ENCODE peak calls at places on chromosomes 7 and 10, in seven cellular contexts. Z is neuronal stem cell, Y is fibroblast of lung, H is keratinocyte, F is endothelial cell of umbilical vein, O is HCT116, V is IMR-90. N is an unnamed sample.

GRCh38 chr7:106284516-106285050 is at the start of gene NAMPT:
- DNase-seq in Z (no peak), Y (no peak), H (no peak), F (peak), O (no peak), V (no peak), N (peak)

GRCh38 chr7:82012453-82012852 is 242.6 kb upstream of the HGF start:
- DNase-seq in Z (no peak), Y (peak), H (no peak), F (no peak), O (no peak), V (peak), N (no peak)

GRCh38 chr10:43687373-43687772 is 38.7 kb upstream of the ZNF32 start:
- DNase-seq in Z (no peak), Y (no peak), H (no peak), F (no peak), O (no peak), V (no peak), N (no peak)

GRCh38 chr10:21885940-21886339 is 117.6 kb downstream of the DNAJC1 start:
- DNase-seq in Z (no peak), Y (no peak), H (no peak), F (no peak), O (no peak), V (no peak), N (no peak)

GRCh38 chr10:133019191-133019590 is 68.5 kb upstream of the ADGRA1 start:
- DNase-seq in Z (no peak), Y (no peak), H (no peak), F (no peak), O (no peak), V (no peak), N (no peak)

GRCh38 chr7:99141334-99141733 is 2.6 kb downstream of the SMURF1 start:
- DNase-seq in Z (no peak), Y (no peak), H (no peak), F (no peak), O (no peak), V (no peak), N (no peak)

GRCh38 chr10:17101257-17101909 is 28.2 kb downstream of the CUBN start:
- DNase-seq in Z (no peak), Y (no peak), H (no peak), F (peak), O (no peak), V (no peak), N (no peak)

GRCh38 chr10:76119515-76119914 is 688.1 kb downstream of the LRMDA start:
- DNase-seq in Z (no peak), Y (peak), H (peak), F (no peak), O (no peak), V (peak), N (no peak)

GRCh38 chr10:88115968-88116367 is 252.5 kb downstream of the PTEN start:
- DNase-seq in Z (no peak), Y (no peak), H (no peak), F (no peak), O (no peak), V (peak), N (no peak)

GRCh38 chr7:107687656-107688055 is 27.0 kb downstream of the SLC26A4 start:
- DNase-seq in Z (no peak), Y (no peak), H (peak), F (peak), O (peak), V (peak), N (no peak)

GRCh38 chr7:107690084-107690483 is 29.5 kb downstream of the SLC26A4 start:
- DNase-seq in Z (no peak), Y (no peak), H (no peak), F (no peak), O (no peak), V (no peak), N (no peak)

GRCh38 chr7:107691713-107692112 is 31.1 kb downstream of the SLC26A4 start:
- DNase-seq in Z (no peak), Y (peak), H (no peak), F (peak), O (no peak), V (peak), N (no peak)

GRCh38 chr7:107690611-107691010 is 30.0 kb downstream of the SLC26A4 start:
- DNase-seq in Z (no peak), Y (no peak), H (no peak), F (peak), O (no peak), V (peak), N (no peak)

DNA sequence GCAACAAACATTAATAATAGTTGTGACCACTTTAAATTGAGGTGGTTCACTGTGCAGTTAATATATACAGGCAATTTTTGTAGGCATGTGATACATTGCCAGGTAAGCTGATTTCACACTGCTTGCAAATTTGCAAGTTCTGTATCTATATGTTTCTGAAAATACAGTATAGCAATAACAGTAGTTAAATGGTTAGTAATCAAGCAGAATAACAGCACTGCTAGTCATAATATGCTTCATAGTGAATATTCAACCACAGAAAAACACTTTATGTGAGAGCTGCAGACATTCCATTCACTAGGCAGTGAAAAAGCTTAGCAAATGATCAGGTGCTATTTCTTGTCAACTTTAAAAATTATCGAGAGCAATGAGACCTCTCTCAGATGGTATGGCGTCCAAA is 28.9 kb downstream of the SLC26A4 start:
- DNase-seq in Z (no peak), Y (no peak), H (no peak), F (no peak), O (no peak), V (no peak), N (no peak)
- H2AFZ ChIP-seq in Z (no peak), Y (no peak), H (no peak), F (no peak), O (no peak), V (no peak), N (no peak)

GRCh38 chr10:82313401-82313800 is 438.4 kb downstream of the NRG3 start:
- DNase-seq in Z (no peak), Y (no peak), H (no peak), F (no peak), O (no peak), V (no peak), N (no peak)
- H2AFZ ChIP-seq in Z (no peak), Y (no peak), H (no peak), F (no peak), O (no peak), V (no peak), N (no peak)

GRCh38 chr10:112232670-112233069 is 49.1 kb upstream of the GPAM start:
- DNase-seq in Z (no peak), Y (no peak), H (no peak), F (no peak), O (no peak), V (no peak), N (no peak)

GRCh38 chr10:112229096-112229495 is 45.5 kb upstream of the GPAM start:
- DNase-seq in Z (no peak), Y (no peak), H (no peak), F (no peak), O (no peak), V (peak), N (no peak)

GRCh38 chr10:112229901-112230300 is 46.3 kb upstream of the GPAM start:
- DNase-seq in Z (no peak), Y (no peak), H (no peak), F (no peak), O (no peak), V (peak), N (no peak)

GRCh38 chr10:112230325-112230988 is 46.9 kb upstream of the GPAM start:
- DNase-seq in Z (no peak), Y (no peak), H (no peak), F (no peak), O (no peak), V (peak), N (no peak)

GRCh38 chr10:112231602-112232001 is 48.0 kb upstream of the GPAM start:
- DNase-seq in Z (no peak), Y (no peak), H (no peak), F (no peak), O (no peak), V (no peak), N (no peak)
- H2AFZ ChIP-seq in Z (no peak), Y (no peak), H (no peak), F (no peak), O (no peak), V (no peak), N (no peak)

GRCh38 chr10:35881320-35881719 is 239.2 kb upstream of the FZD8 start:
- DNase-seq in Z (no peak), Y (no peak), H (no peak), F (no peak), O (no peak), V (no peak), N (no peak)

GRCh38 chr10:35884657-35885071 is 242.6 kb upstream of the FZD8 start:
- DNase-seq in Z (no peak), Y (no peak), H (no peak), F (no peak), O (no peak), V (no peak), N (no peak)

GRCh38 chr10:35887686-35888085 is 245.6 kb upstream of the FZD8 start:
- DNase-seq in Z (no peak), Y (no peak), H (peak), F (no peak), O (no peak), V (no peak), N (no peak)

GRCh38 chr10:35885076-35885475 is 243.0 kb upstream of the FZD8 start:
- DNase-seq in Z (no peak), Y (no peak), H (no peak), F (no peak), O (no peak), V (no peak), N (no peak)

DNA sequence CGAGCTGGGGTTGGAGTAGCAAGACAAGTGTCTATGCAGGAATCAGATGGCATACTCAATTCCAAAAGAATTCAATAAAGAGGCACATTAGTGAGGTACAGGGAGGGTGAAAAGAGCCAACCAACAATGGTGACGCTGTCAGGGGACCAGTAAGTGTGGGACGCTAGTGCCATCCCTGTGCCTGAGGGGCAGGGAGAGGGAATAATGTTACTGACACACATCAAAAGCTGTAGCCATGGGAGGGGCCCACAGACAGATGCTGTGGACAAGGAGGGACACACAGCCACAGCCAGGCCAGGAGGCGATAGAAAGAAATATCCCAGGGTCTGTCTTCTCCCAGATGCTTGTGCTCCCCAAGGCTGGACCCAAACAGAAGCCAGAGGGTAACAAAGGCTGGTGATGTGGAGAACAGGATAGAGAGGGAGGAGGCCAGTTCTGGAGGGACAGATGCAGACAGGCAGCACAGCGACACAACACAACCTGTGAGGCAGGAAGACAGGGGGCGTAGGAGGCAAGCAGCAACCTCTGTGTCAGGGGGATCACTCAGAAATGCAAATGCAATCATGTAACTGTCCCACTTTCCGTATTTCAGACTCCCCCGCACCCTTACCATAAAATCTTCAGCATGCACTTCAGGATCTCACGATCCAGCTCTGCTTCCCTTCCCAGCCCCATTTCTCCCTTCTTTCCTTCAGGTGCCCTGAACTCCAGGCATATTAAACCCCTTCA is 240.5 kb upstream of the FZD8 start:
- DNase-seq in Z (no peak), Y (no peak), H (no peak), F (no peak), O (no peak), V (no peak), N (peak)
- H2AFZ ChIP-seq in Z (no peak), Y (no peak), H (no peak), F (no peak), O (no peak), V (no peak), N (no peak)

GRCh38 chr7:148962823-148963582 is 65.3 kb downstream of the PDIA4 start:
- DNase-seq in Z (no peak), Y (peak), H (no peak), F (peak), O (peak), V (peak), N (no peak)

GRCh38 chr7:148962515-148962822 is 65.8 kb downstream of the PDIA4 start:
- DNase-seq in Z (no peak), Y (no peak), H (no peak), F (no peak), O (no peak), V (no peak), N (no peak)

GRCh38 chr7:148967032-148967372 is 61.3 kb downstream of the PDIA4 start:
- DNase-seq in Z (no peak), Y (no peak), H (no peak), F (no peak), O (no peak), V (no peak), N (no peak)

GRCh38 chr7:148964510-148965267 is 63.6 kb downstream of the PDIA4 start:
- DNase-seq in Z (no peak), Y (no peak), H (no peak), F (peak), O (no peak), V (no peak), N (no peak)

DNA sequence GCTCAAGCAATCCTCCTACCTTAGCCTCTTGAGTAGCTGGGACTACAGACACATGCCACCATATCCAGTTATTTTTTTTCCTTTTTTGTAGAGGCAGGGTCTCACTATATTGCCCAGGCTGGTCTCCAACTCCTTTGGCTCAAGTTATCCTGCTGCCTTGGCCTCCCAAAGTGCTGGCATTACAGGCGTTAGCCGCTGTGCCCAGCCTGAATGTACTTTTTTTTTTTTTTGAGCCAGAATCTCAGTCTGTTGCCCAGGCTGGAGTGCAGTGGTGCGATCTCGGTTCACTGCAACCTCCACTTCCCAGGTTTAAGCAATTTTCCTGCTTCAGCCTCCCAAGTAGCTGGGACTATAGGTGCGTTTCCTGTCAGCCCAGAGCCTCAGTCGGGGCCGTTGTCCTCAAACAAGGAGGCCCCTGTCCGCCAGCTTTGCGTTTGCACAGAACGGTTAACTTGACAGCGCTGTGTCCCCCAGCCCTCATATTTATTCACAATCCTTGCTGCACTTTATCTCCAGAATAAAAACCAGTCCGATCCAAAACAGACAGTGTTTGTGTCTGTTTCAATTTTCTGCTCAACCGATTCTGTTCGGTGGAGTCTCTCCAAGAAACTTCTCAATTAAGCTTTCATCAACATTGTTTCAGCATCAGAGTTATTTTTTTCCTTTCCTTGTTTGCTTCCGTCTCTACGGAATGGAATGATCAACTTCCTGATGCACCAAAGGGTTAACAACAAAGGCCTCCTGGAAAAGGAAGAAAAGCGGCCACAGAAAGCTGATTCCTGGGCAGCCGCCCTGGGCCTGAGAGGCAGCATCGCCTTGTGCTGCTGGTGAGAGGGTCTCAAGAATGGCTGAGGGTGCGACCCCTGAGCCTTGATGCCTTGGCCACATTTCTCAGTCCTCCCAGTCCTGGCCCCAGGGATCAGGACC is 64.5 kb downstream of the PDIA4 start:
- DNase-seq in Z (no peak), Y (peak), H (no peak), F (peak), O (no peak), V (no peak), N (no peak)
- H2AFZ ChIP-seq in Z (peak), Y (peak), H (peak), F (peak), O (peak), V (peak), N (no peak)

N was measured in H9.